ENCODE peak calls at places on chromosomes 6 and 20, in four cellular contexts. F is HCT116, O is stomach, T is BE2C. W is an unnamed sample.

GRCh38 chr6:125380474-125380873 is 78.7 kb upstream of the HDDC2 start:
- DNase-seq in O (no peak), F (no peak), T (no peak), W (no peak)

GRCh38 chr20:63578224-63579016 is 4.4 kb upstream of the HELZ2 start:
- DNase-seq in O (no peak), F (no peak), T (no peak), W (no peak)

GRCh38 chr6:109039795-109040194 is 54.9 kb downstream of the SESN1 start:
- DNase-seq in O (no peak), F (no peak), T (no peak), W (no peak)

GRCh38 chr6:104908431-104909139 is 48.3 kb upstream of the LIN28B start:
- DNase-seq in T (no peak), F (no peak), O (no peak), W (no peak)

GRCh38 chr20:51604851-51605250 is 62.3 kb upstream of the NFATC2 start:
- DNase-seq in T (no peak), F (no peak), O (no peak), W (no peak)

GRCh38 chr6:32613475-32613874 is 23.7 kb upstream of the HLA-DQA1 start:
- DNase-seq in T (no peak), O (no peak), F (no peak), W (no peak)

GRCh38 chr20:59703046-59703445 is 98.7 kb downstream of the PHACTR3 start:
- DNase-seq in F (no peak), T (no peak), O (no peak), W (no peak)

GRCh38 chr6:141364232-141364631 is 768.5 kb upstream of the GJE1 start:
- DNase-seq in T (no peak), O (no peak), F (no peak), W (no peak)

GRCh38 chr6:72950114-72950860 is 275.0 kb downstream of the KHDC1L start:
- DNase-seq in F (peak; percentile 4), T (no peak), O (no peak), W (no peak)

GRCh38 chr20:21125072-21125848 is 622 bp upstream of the KIZ start:
- DNase-seq in T (peak; percentile 72), O (peak; percentile 51), F (peak; percentile 39), W (peak; percentile 47)

GRCh38 chr6:20486641-20487040 is 47.6 kb upstream of the CDKAL1 start:
- DNase-seq in F (no peak), O (no peak), T (no peak), W (no peak)

GRCh38 chr20:18902181-18902725 is 88.7 kb downstream of the SCP2D1 start:
- DNase-seq in F (no peak), T (no peak), O (no peak), W (no peak)

GRCh38 chr6:138275976-138276375 is 57.7 kb upstream of the PBOV1 start:
- DNase-seq in T (no peak), O (no peak), F (no peak), W (no peak)

GRCh38 chr6:129488313-129488712 is 221.7 kb downstream of the ARHGAP18 start:
- DNase-seq in O (no peak), T (no peak), F (no peak), W (no peak)

GRCh38 chr20:4243071-4243470 is 227.7 kb upstream of the RNF24 start:
- DNase-seq in O (no peak), T (no peak), F (no peak), W (peak; percentile 24)

DNA sequence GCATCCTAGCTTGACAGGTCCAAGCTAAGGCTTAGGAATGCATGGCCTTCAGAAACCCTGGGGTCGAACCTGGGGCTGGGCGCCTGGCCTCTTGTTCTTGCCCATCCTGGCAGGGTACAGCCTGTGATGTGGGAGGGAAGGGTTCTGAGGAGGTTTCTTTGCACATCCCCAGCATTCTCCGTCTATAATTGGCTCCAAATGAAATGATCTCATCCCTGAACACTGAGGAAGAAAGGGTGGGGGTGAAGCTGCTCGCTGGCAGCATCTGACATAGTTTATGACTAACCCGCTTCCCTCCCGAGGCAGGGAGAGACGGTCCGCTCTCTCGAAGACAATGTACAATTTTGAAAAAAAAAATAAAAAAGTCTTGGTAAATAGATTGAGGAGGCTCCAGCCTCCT is 67.1 kb upstream of the ZNFX1 start:
- DNase-seq in O (no peak), T (no peak), F (no peak), W (no peak)
- H3K4me3 ChIP-seq in O (no peak overlapping the region), T (no peak overlapping the region), F (no peak overlapping the region), W (no peak overlapping the region)

GRCh38 chr6:30491963-30492616 is 2.8 kb downstream of the HLA-E start:
- DNase-seq in F (no peak), T (no peak), O (no peak), W (no peak)
- H3K4me3 ChIP-seq in F (no peak overlapping the region), T (no peak overlapping the region), O (peak overlapping the region; percentile 93), W (no peak overlapping the region)

GRCh38 chr20:295804-296203 is 1.6 kb upstream of the ZCCHC3 start:
- DNase-seq in F (no peak), T (no peak), O (no peak), W (no peak)
- H3K4me3 ChIP-seq in F (no peak overlapping the region), T (no peak overlapping the region), O (no peak overlapping the region), W (no peak overlapping the region)

DNA sequence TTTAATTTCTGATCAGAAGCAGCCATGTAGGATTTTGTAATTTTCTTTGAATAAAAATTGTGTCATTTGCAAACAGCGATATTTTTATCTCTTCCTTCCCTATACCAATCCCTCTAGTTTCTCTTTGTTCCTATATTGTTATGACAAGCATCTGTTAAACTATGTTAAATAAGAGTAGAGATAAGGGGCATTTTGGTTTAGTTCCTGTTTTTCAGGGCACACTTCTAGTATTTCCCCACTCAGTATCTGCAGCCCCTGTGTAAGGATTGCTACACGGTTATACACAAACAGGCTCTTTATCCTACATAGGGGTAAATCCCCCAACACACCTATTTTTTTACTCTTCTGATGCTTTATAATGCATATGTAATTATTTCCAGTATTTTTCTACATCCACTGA is 42.1 kb downstream of the TRERF1 start:
- DNase-seq in O (no peak), F (no peak), T (no peak), W (no peak)
- H3K4me3 ChIP-seq in O (no peak overlapping the region), F (no peak overlapping the region), T (no peak overlapping the region), W (no peak overlapping the region)

GRCh38 chr6:113631616-113632015 is 225.5 kb upstream of the MARCKS start:
- DNase-seq in F (no peak), T (no peak), O (no peak), W (no peak)
- H3K4me3 ChIP-seq in F (no peak overlapping the region), T (no peak overlapping the region), O (no peak overlapping the region), W (no peak overlapping the region)

GRCh38 chr6:162468326-162468725 is 259.2 kb downstream of the PRKN start:
- DNase-seq in T (no peak), O (no peak), F (no peak), W (no peak)
- H3K4me3 ChIP-seq in T (no peak overlapping the region), O (no peak overlapping the region), F (no peak overlapping the region), W (no peak overlapping the region)

GRCh38 chr6:53062369-53062639 is 2.9 kb upstream of the FBXO9 start:
- DNase-seq in F (no peak), O (no peak), T (no peak), W (no peak)
- H3K4me3 ChIP-seq in F (peak overlapping the region; percentile 76), O (peak overlapping the region; percentile 88), T (peak overlapping the region; percentile 88), W (no peak overlapping the region)

W was measured in thyroid gland.